ENCODE peak calls at places on chromosomes 11 and 22, in six cellular contexts. E, D, T, X, A and R are unnamed samples.

GRCh38 chr22:29338398-29338797 is 22.9 kb upstream of the RASL10A start:
- DNase-seq in E (no peak), D (no peak), T (no peak), X (no peak), A (no peak), R (no peak)

GRCh38 chr22:41535244-41535643 is 9.0 kb downstream of the POLR3H start:
- DNase-seq in E (no peak), D (no peak), T (no peak), X (no peak), A (no peak), R (no peak)

GRCh38 chr22:33051960-33052839 is 6.0 kb downstream of the SYN3 start:
- DNase-seq in E (no peak), D (no peak), T (no peak), X (no peak), A (no peak), R (no peak)

GRCh38 chr11:69010361-69010891 is 2.6 kb downstream of the MRGPRF start:
- DNase-seq in E (no peak), D (peak), T (no peak), X (no peak), A (no peak), R (no peak)

GRCh38 chr11:6646040-6646439 is 9.6 kb downstream of the DCHS1 start:
- DNase-seq in E (no peak), D (no peak), T (no peak), X (peak), A (no peak), R (peak)

GRCh38 chr11:27354359-27354965 is 8.6 kb downstream of the CCDC34 start:
- DNase-seq in E (no peak), D (no peak), T (no peak), X (no peak), A (no peak), R (no peak)

GRCh38 chr11:130124096-130124495 is 35.5 kb upstream of the ST14 start:
- DNase-seq in E (no peak), D (peak), T (no peak), X (no peak), A (no peak), R (peak)

GRCh38 chr11:79592441-79593223 is 151.8 kb upstream of the TENM4 start:
- DNase-seq in E (no peak), D (no peak), T (no peak), X (no peak), A (no peak), R (no peak)

GRCh38 chr11:93744669-93745004 is 3.2 kb downstream of the C11orf54 start:
- DNase-seq in E (no peak), D (no peak), T (no peak), X (no peak), A (no peak), R (no peak)

GRCh38 chr11:31005202-31005601 is 364.3 kb downstream of the DCDC1 start:
- DNase-seq in E (no peak), D (no peak), T (no peak), X (no peak), A (no peak), R (no peak)

GRCh38 chr11:110565690-110566336 is 136.1 kb downstream of the FDX1 start:
- DNase-seq in E (no peak), D (no peak), T (no peak), X (no peak), A (no peak), R (no peak)

GRCh38 chr22:46827781-46828180 is 65.3 kb downstream of the TBC1D22A start:
- DNase-seq in E (no peak), D (no peak), T (no peak), X (no peak), A (peak), R (no peak)

GRCh38 chr11:69637601-69637955 is 3.4 kb upstream of the CCND1 start:
- DNase-seq in E (no peak), D (no peak), T (no peak), X (no peak), A (no peak), R (no peak)

GRCh38 chr22:50325444-50326224 is 1.2 kb downstream of the DENND6B start:
- DNase-seq in E (no peak), D (no peak), T (no peak), X (no peak), A (no peak), R (no peak)

GRCh38 chr11:2672553-2673249 is 27.1 kb downstream of the KCNQ1OT1 start:
- DNase-seq in E (no peak), D (peak), T (no peak), X (no peak), A (no peak), R (peak)

GRCh38 chr11:23423119-23423518 is 562.8 kb upstream of the CCDC179 start:
- DNase-seq in E (no peak), D (no peak), T (no peak), X (no peak), A (no peak), R (no peak)

GRCh38 chr11:67613960-67614715 is 7.4 kb downstream of the NDUFV1 start:
- DNase-seq in E (peak), D (peak), T (peak), X (peak), A (no peak), R (no peak)

GRCh38 chr22:50016308-50016987 is 3.9 kb upstream of the IL17REL start:
- DNase-seq in E (no peak), D (peak), T (peak), X (no peak), A (no peak), R (no peak)

GRCh38 chr11:60916669-60917206 is 2.8 kb downstream of the TMEM109 start:
- DNase-seq in E (no peak), D (no peak), T (no peak), X (no peak), A (no peak), R (peak)

GRCh38 chr22:27032121-27032761 is 374.9 kb downstream of the MIAT start:
- DNase-seq in E (no peak), D (no peak), T (peak), X (no peak), A (no peak), R (no peak)

GRCh38 chr11:47587733-47588326 is 1.4 kb downstream of the FAM180B start:
- DNase-seq in E (no peak), D (peak), T (no peak), X (no peak), A (no peak), R (peak)

GRCh38 chr11:43576834-43577521 is 103.6 kb upstream of the HSD17B12 start:
- DNase-seq in E (no peak), D (no peak), T (peak), X (peak), A (no peak), R (no peak)

GRCh38 chr22:39349506-39349966 is 255 bp upstream of the SYNGR1 start:
- DNase-seq in E (peak), D (no peak), T (peak), X (peak), A (no peak), R (no peak)

GRCh38 chr11:92642146-92642919 is 327.1 kb upstream of the MTNR1B start:
- DNase-seq in E (no peak), D (no peak), T (no peak), X (no peak), A (peak), R (no peak)

GRCh38 chr11:76699461-76700091 is 29.0 kb upstream of the LRRC32 start:
- DNase-seq in E (no peak), D (no peak), T (no peak), X (peak), A (no peak), R (no peak)

GRCh38 chr11:12174145-12175143 is 64.1 kb downstream of the MICAL2 start:
- DNase-seq in E (no peak), D (no peak), T (no peak), X (no peak), A (no peak), R (peak)

GRCh38 chr11:94423467-94423866 is 22.2 kb upstream of the GPR83 start:
- DNase-seq in E (no peak), D (no peak), T (no peak), X (no peak), A (no peak), R (no peak)

GRCh38 chr11:128696930-128697329 is 3.1 kb downstream of the FLI1 start:
- DNase-seq in E (no peak), D (no peak), T (no peak), X (no peak), A (no peak), R (no peak)

GRCh38 chr11:122893131-122893530 is 10.6 kb downstream of the JHY start:
- DNase-seq in E (no peak), D (no peak), T (no peak), X (no peak), A (no peak), R (no peak)

GRCh38 chr22:21940521-21940920 is 12.1 kb downstream of the PPM1F start:
- DNase-seq in E (no peak), D (no peak), T (no peak), X (no peak), A (no peak), R (no peak)

GRCh38 chr11:27720277-27720830 is 20.1 kb upstream of the BDNF start:
- DNase-seq in E (no peak), D (no peak), T (no peak), X (peak), A (no peak), R (no peak)

GRCh38 chr22:26318975-26319374 is 110.1 kb upstream of the ASPHD2 start:
- DNase-seq in E (no peak), D (no peak), T (no peak), X (peak), A (no peak), R (no peak)

GRCh38 chr11:128525411-128526243 is 61.7 kb downstream of the ETS1 start:
- DNase-seq in E (no peak), D (no peak), T (no peak), X (no peak), A (peak), R (no peak)

GRCh38 chr11:69660001-69660500 is 15.1 kb downstream of the LTO1 start:
- DNase-seq in E (no peak), D (no peak), T (no peak), X (no peak), A (no peak), R (no peak)

GRCh38 chr11:108220721-108221346 is 1.6 kb downstream of the NPAT start:
- DNase-seq in E (no peak), D (no peak), T (no peak), X (no peak), A (no peak), R (no peak)

GRCh38 chr22:49027122-49027670 is 800.5 kb downstream of the BRD1 start:
- DNase-seq in E (no peak), D (no peak), T (no peak), X (no peak), A (no peak), R (no peak)

GRCh38 chr22:31275576-31275975 is 16.7 kb downstream of the PIK3IP1 start:
- DNase-seq in E (no peak), D (no peak), T (no peak), X (no peak), A (no peak), R (no peak)

DNA sequence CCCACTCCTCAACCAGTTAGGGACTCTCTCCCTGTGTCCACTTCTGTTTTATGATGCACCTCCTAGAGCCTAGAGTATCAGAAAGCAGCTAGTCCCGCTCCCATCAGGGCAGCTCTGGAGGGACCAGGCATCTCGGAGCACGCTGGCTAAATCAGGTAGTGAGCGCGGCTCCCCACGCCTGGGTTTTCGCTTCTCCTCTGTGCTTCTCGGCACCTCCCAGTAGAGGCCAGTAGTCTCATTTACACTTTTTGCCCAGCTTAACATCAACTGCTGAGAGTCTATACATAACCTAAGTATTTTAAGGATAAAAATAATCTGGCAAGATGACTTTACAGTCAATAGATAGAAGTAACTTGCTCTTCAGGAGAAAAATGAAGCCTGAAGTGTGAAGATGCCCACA is 473.8 kb downstream of the OPCML start:
- DNase-seq in E (no peak), D (no peak), T (no peak), X (no peak), A (no peak), R (no peak)
- TF ChIP-seq CTCF in E (no peak), D (no peak), T (no peak), X (no peak), A (no peak), R (no peak)

DNA sequence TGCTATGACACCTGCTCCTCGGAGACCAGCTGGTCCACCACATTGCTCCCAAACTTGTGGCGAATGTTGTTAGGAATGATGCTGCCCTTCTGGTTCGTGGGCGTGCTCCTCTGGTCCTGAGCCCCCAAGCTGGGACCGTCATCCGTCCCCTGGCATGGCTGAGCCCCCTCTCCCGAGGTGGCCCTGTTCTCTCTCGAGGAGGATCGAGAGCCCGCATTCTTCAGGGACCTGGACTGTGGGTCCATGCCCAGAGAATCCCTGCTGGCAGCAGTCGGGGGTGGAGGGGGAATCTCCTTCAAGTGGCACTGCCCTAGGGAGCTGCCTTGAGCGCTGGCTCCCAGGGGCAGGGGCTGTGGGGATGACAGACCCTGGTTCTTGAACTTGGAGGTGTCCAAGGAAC is 17.4 kb downstream of the TST start:
- DNase-seq in E (no peak), D (no peak), T (no peak), X (no peak), A (no peak), R (no peak)
- TF ChIP-seq POLR2A in E (no peak), D (no peak), T (no peak), X (no peak), A (no peak), R (no peak)

GRCh38 chr11:22331771-22332170 is 6.4 kb upstream of the SLC17A6 start:
- DNase-seq in E (no peak), D (no peak), T (no peak), X (no peak), A (no peak), R (no peak)
- TF ChIP-seq CTCF in E (no peak), D (no peak), T (no peak), X (no peak), A (no peak), R (no peak)

GRCh38 chr22:40407831-40408717 is 37.7 kb downstream of the SGSM3 start:
- DNase-seq in E (no peak), D (no peak), T (no peak), X (no peak), A (no peak), R (no peak)
- TF ChIP-seq POLR2A in E (no peak), D (no peak), T (no peak), X (no peak), A (no peak), R (no peak)

GRCh38 chr11:59196777-59197176 is 15.9 kb downstream of the MPEG1 start:
- DNase-seq in E (no peak), D (no peak), T (no peak), X (no peak), A (no peak), R (no peak)

GRCh38 chr11:59199546-59200420 is 12.9 kb downstream of the MPEG1 start:
- DNase-seq in E (no peak), D (no peak), T (no peak), X (no peak), A (no peak), R (no peak)

GRCh38 chr11:59195596-59195995 is 17.1 kb downstream of the MPEG1 start:
- DNase-seq in E (no peak), D (no peak), T (no peak), X (no peak), A (no peak), R (no peak)

GRCh38 chr11:59200421-59200746 is 12.3 kb downstream of the MPEG1 start:
- DNase-seq in E (no peak), D (no peak), T (no peak), X (no peak), A (no peak), R (no peak)

GRCh38 chr11:59197990-59198389 is 14.7 kb downstream of the MPEG1 start:
- DNase-seq in E (no peak), D (no peak), T (peak), X (no peak), A (no peak), R (no peak)
- TF ChIP-seq CTCF in E (no peak), D (no peak), T (no peak), X (no peak), A (no peak), R (no peak)

GRCh38 chr11:1260620-1261019 is 37.8 kb downstream of the MUC5B start:
- DNase-seq in E (no peak), D (no peak), T (peak), X (no peak), A (no peak), R (no peak)

GRCh38 chr11:1263036-1263435 is 40.2 kb downstream of the MUC5B start:
- DNase-seq in E (no peak), D (no peak), T (no peak), X (no peak), A (no peak), R (no peak)

GRCh38 chr11:1261241-1262071 is 38.6 kb downstream of the MUC5B start:
- DNase-seq in E (no peak), D (no peak), T (no peak), X (no peak), A (no peak), R (no peak)

GRCh38 chr11:1260023-1260501 is 37.2 kb downstream of the MUC5B start:
- DNase-seq in E (no peak), D (no peak), T (no peak), X (peak), A (no peak), R (no peak)

DNA sequence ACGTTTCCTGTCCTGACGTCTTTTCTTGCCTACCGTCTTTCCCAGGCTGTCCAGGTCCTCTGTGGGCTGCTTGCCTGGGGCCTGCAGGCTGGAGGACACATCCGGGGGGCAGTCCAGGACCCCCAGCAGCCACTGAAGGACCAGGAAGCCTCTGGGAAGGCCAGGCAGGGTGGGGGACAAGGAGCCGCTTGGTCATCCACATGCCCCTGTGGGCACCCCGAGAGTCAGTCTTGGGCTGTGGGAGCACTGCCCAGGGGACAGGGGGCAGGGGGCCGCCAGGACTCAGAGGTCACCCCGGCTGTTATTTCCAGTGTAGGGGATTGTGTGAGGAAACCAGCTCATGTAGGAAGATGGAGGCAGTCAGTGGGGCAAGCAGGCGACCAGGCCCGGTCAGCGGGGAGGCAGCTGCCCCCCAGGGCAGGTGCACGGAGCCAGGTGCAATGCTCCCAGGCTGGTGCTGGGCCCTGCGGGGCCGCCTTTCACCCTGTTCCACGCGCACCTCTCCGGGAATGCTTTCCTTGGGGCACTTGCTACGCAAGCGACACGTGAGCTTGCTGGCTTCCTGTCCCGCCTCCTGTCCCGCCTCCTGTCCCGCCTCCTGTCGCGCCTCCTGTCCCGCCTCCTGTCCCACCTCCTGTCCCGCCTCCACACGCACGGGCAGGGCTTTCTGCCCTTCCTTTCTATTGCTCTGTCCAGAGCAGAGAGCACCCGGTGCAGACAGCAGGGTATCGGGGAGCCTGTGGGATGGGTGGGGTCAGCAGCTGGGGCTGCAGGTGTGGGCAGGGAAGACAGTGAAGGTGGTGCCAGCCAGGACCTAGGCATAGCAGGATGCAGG is 39.5 kb downstream of the MUC5B start:
- DNase-seq in E (peak), D (peak), T (peak), X (peak), A (peak), R (peak)
- TF ChIP-seq POLR2A in E (peak), D (no peak), T (peak), X (peak), A (no peak), R (no peak)

DNA sequence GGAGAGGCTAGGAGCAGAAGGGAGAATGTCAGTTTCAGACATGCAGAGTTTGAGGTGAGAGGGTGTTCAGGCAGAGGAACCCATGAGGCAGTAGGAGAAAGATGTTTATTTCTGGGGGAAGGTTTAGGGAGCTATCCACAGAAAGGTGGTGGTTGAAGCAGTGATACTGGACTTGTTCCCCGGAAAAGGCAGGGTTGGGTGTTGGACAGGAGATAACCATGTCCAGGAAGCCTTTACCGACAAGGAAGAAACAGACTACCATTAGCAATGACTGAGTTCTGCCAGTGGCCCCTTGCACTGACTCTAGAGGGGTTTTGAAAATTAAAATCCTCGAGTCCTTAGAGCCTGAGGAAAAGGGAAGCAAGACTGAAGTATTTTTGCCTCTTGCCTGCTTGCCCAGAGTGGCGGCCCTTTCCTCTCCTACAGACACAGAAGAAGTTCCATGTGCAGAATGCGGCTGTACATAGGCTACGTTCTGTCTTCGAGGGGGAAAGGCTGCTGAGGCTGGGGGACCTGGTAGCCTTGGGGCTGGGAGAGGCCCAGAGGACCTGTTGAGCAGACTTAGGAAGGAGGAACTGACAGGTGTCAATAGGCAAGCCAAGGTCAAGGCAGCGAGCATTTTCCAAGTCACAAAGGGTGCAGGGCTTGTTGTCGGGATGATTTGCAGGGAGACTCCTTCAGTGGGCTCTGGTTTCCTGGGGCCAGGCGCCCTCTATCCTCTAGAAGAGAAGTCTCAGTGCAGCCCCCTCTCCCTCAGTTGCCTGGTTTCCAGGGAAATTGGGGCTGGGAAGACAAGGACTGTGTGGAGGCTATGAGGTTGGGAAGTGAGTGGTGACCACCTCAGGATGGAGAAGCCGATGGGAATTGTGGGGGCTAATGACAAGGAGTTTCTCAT is 146.7 kb downstream of the LDLRAD3 start:
- DNase-seq in E (no peak), D (no peak), T (no peak), X (no peak), A (no peak), R (no peak)
- TF ChIP-seq CTCF in E (no peak), D (no peak), T (no peak), X (no peak), A (no peak), R (no peak)

GRCh38 chr11:34358666-34359547 is 1.1 kb upstream of the ABTB2 start:
- DNase-seq in E (peak), D (peak), T (peak), X (peak), A (peak), R (peak)
- TF ChIP-seq POLR2A in E (no peak), D (no peak), T (no peak), X (no peak), A (no peak), R (no peak)

GRCh38 chr22:24555496-24556253 is at the start of gene SNRPD3:
- DNase-seq in E (peak), D (peak), T (peak), X (peak), A (peak), R (peak)
- TF ChIP-seq CTCF in E (peak), D (peak), T (peak), X (no peak), A (peak), R (no peak)